ENCODE peak calls at places on chromosome 1, in ten cellular contexts. One of them, this sample, is unnamed.

GRCh38 chr1:3151456-3151855 is 82.5 kb downstream of the PRDM16 start:
- DNase-seq in PC-3: no peak
- DNase-seq in SJSA1: no peak
- DNase-seq in suprapubic skin: no peak
- DNase-seq in transverse colon: no peak
- DNase-seq in SK-N-SH: no peak
- DNase-seq in cardiac muscle cell: no peak
- DNase-seq in testis: no peak
- DNase-seq in heart right ventricle: no peak
- DNase-seq in adrenal gland: no peak
- DNase-seq in this sample: no peak

GRCh38 chr1:29415156-29415830 is 179.0 kb downstream of the PTPRU start:
- DNase-seq in suprapubic skin: no peak
- DNase-seq in testis: no peak
- DNase-seq in transverse colon: no peak
- DNase-seq in SK-N-SH: peak
- DNase-seq in SJSA1: no peak
- DNase-seq in PC-3: peak
- DNase-seq in adrenal gland: no peak
- DNase-seq in heart right ventricle: no peak
- DNase-seq in cardiac muscle cell: peak
- DNase-seq in this sample: no peak

GRCh38 chr1:5860277-5860676 is 131.9 kb downstream of the NPHP4 start:
- DNase-seq in suprapubic skin: no peak
- DNase-seq in adrenal gland: no peak
- DNase-seq in transverse colon: no peak
- DNase-seq in cardiac muscle cell: no peak
- DNase-seq in heart right ventricle: no peak
- DNase-seq in PC-3: no peak
- DNase-seq in testis: no peak
- DNase-seq in SK-N-SH: no peak
- DNase-seq in SJSA1: no peak
- DNase-seq in this sample: no peak

GRCh38 chr1:176692431-176692830 is 229.5 kb downstream of the PAPPA2 start:
- DNase-seq in adrenal gland: no peak
- DNase-seq in SJSA1: no peak
- DNase-seq in testis: no peak
- DNase-seq in suprapubic skin: no peak
- DNase-seq in heart right ventricle: peak
- DNase-seq in SK-N-SH: peak
- DNase-seq in PC-3: no peak
- DNase-seq in transverse colon: peak
- DNase-seq in cardiac muscle cell: no peak
- DNase-seq in this sample: no peak

GRCh38 chr1:53365405-53366063 is 37.7 kb upstream of the LRP8 start:
- DNase-seq in heart right ventricle: no peak
- DNase-seq in PC-3: no peak
- DNase-seq in testis: peak
- DNase-seq in adrenal gland: no peak
- DNase-seq in cardiac muscle cell: peak
- DNase-seq in transverse colon: no peak
- DNase-seq in SJSA1: no peak
- DNase-seq in suprapubic skin: peak
- DNase-seq in SK-N-SH: no peak
- DNase-seq in this sample: peak

GRCh38 chr1:90336552-90337324 is 341.8 kb downstream of the ZNF326 start:
- DNase-seq in adrenal gland: no peak
- DNase-seq in transverse colon: no peak
- DNase-seq in SJSA1: no peak
- DNase-seq in heart right ventricle: no peak
- DNase-seq in SK-N-SH: no peak
- DNase-seq in suprapubic skin: no peak
- DNase-seq in testis: no peak
- DNase-seq in cardiac muscle cell: no peak
- DNase-seq in PC-3: no peak
- DNase-seq in this sample: no peak

GRCh38 chr1:174036204-174036603 is 14.0 kb upstream of the RC3H1 start:
- DNase-seq in cardiac muscle cell: no peak
- DNase-seq in transverse colon: no peak
- DNase-seq in SK-N-SH: no peak
- DNase-seq in suprapubic skin: no peak
- DNase-seq in PC-3: no peak
- DNase-seq in SJSA1: no peak
- DNase-seq in testis: no peak
- DNase-seq in heart right ventricle: no peak
- DNase-seq in adrenal gland: no peak
- DNase-seq in this sample: no peak

GRCh38 chr1:235429143-235429542 is 61.9 kb downstream of the TBCE start:
- DNase-seq in heart right ventricle: no peak
- DNase-seq in transverse colon: no peak
- DNase-seq in testis: no peak
- DNase-seq in SJSA1: no peak
- DNase-seq in suprapubic skin: no peak
- DNase-seq in adrenal gland: no peak
- DNase-seq in cardiac muscle cell: no peak
- DNase-seq in PC-3: peak
- DNase-seq in SK-N-SH: no peak
- DNase-seq in this sample: no peak

GRCh38 chr1:29387210-29387609 is 150.9 kb downstream of the PTPRU start:
- DNase-seq in adrenal gland: no peak
- DNase-seq in transverse colon: no peak
- DNase-seq in testis: no peak
- DNase-seq in PC-3: no peak
- DNase-seq in heart right ventricle: no peak
- DNase-seq in suprapubic skin: no peak
- DNase-seq in SK-N-SH: no peak
- DNase-seq in cardiac muscle cell: no peak
- DNase-seq in SJSA1: no peak
- DNase-seq in this sample: no peak

GRCh38 chr1:36222481-36223372 is 1.5 kb upstream of the THRAP3 start:
- DNase-seq in adrenal gland: no peak
- DNase-seq in heart right ventricle: no peak
- DNase-seq in testis: no peak
- DNase-seq in transverse colon: peak
- DNase-seq in PC-3: no peak
- DNase-seq in suprapubic skin: no peak
- DNase-seq in SJSA1: no peak
- DNase-seq in cardiac muscle cell: no peak
- DNase-seq in SK-N-SH: no peak
- DNase-seq in this sample: no peak

GRCh38 chr1:232764458-232765231 is 40.6 kb upstream of the MAP10 start:
- DNase-seq in PC-3: no peak
- DNase-seq in heart right ventricle: no peak
- DNase-seq in SJSA1: no peak
- DNase-seq in suprapubic skin: no peak
- DNase-seq in testis: no peak
- DNase-seq in SK-N-SH: no peak
- DNase-seq in adrenal gland: no peak
- DNase-seq in cardiac muscle cell: no peak
- DNase-seq in transverse colon: peak
- DNase-seq in this sample: no peak

GRCh38 chr1:9835758-9836631 is 12.2 kb upstream of the CLSTN1 start:
- DNase-seq in PC-3: peak
- DNase-seq in adrenal gland: no peak
- DNase-seq in transverse colon: peak
- DNase-seq in heart right ventricle: peak
- DNase-seq in SK-N-SH: peak
- DNase-seq in testis: peak
- DNase-seq in suprapubic skin: no peak
- DNase-seq in cardiac muscle cell: peak
- DNase-seq in SJSA1: no peak
- DNase-seq in this sample: peak

GRCh38 chr1:208803371-208803811 is 559.2 kb upstream of the PLXNA2 start:
- DNase-seq in PC-3: no peak
- DNase-seq in cardiac muscle cell: no peak
- DNase-seq in SJSA1: peak
- DNase-seq in suprapubic skin: no peak
- DNase-seq in heart right ventricle: no peak
- DNase-seq in adrenal gland: no peak
- DNase-seq in testis: no peak
- DNase-seq in SK-N-SH: no peak
- DNase-seq in transverse colon: no peak
- DNase-seq in this sample: no peak

GRCh38 chr1:200556005-200556404 is 64.5 kb downstream of the KIF14 start:
- DNase-seq in suprapubic skin: no peak
- DNase-seq in heart right ventricle: no peak
- DNase-seq in testis: no peak
- DNase-seq in SK-N-SH: no peak
- DNase-seq in SJSA1: no peak
- DNase-seq in adrenal gland: no peak
- DNase-seq in transverse colon: no peak
- DNase-seq in PC-3: peak
- DNase-seq in cardiac muscle cell: no peak
- DNase-seq in this sample: no peak

GRCh38 chr1:152110860-152111514 is 4.3 kb downstream of the TCHH start:
- DNase-seq in suprapubic skin: peak
- DNase-seq in cardiac muscle cell: peak
- DNase-seq in heart right ventricle: no peak
- DNase-seq in SK-N-SH: no peak
- DNase-seq in testis: peak
- DNase-seq in SJSA1: peak
- DNase-seq in adrenal gland: no peak
- DNase-seq in PC-3: peak
- DNase-seq in transverse colon: no peak
- DNase-seq in this sample: peak

DNA sequence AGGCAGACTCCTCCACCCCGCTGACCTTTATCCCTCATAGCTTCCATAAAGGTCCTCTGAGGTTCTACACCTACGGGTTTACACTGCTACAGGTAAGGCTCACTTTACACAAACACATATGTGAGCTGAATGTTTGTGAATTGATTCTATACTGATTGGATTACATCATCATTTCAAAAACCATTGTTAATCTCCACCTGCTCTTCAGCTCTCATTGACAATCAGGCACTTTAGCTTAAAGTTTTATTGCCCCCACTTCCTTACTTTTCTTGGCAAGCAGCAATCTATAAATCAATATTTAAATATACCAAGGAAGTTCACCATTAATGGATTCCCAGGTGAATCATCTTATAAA is 12.9 kb upstream of the RGS16 start:
- DNase-seq in transverse colon: no peak
- DNase-seq in PC-3: no peak
- DNase-seq in suprapubic skin: no peak
- DNase-seq in heart right ventricle: no peak
- DNase-seq in adrenal gland: no peak
- DNase-seq in SJSA1: no peak
- DNase-seq in testis: no peak
- DNase-seq in cardiac muscle cell: no peak
- DNase-seq in SK-N-SH: no peak
- DNase-seq in this sample: no peak
- H3K27ac ChIP-seq in transverse colon: no peak
- H3K27ac ChIP-seq in PC-3: no peak
- H3K27ac ChIP-seq in suprapubic skin: no peak
- H3K27ac ChIP-seq in heart right ventricle: no peak
- H3K27ac ChIP-seq in adrenal gland: no peak
- H3K27ac ChIP-seq in SJSA1: no peak
- H3K27ac ChIP-seq in testis: no peak
- H3K27ac ChIP-seq in cardiac muscle cell: no peak
- H3K27ac ChIP-seq in SK-N-SH: no peak
- H3K27ac ChIP-seq in this sample: no peak

GRCh38 chr1:184062640-184063280 is 11.2 kb downstream of the TSEN15 start:
- DNase-seq in SJSA1: peak
- DNase-seq in testis: no peak
- DNase-seq in cardiac muscle cell: no peak
- DNase-seq in PC-3: no peak
- DNase-seq in heart right ventricle: no peak
- DNase-seq in suprapubic skin: no peak
- DNase-seq in SK-N-SH: no peak
- DNase-seq in transverse colon: no peak
- DNase-seq in adrenal gland: no peak
- DNase-seq in this sample: no peak
- H3K4me3 ChIP-seq in SJSA1: no peak
- H3K4me3 ChIP-seq in testis: no peak
- H3K4me3 ChIP-seq in cardiac muscle cell: no peak
- H3K4me3 ChIP-seq in PC-3: no peak
- H3K4me3 ChIP-seq in heart right ventricle: no peak
- H3K4me3 ChIP-seq in suprapubic skin: no peak
- H3K4me3 ChIP-seq in SK-N-SH: no peak
- H3K4me3 ChIP-seq in transverse colon: no peak
- H3K4me3 ChIP-seq in adrenal gland: no peak
- H3K4me3 ChIP-seq in this sample: no peak

DNA sequence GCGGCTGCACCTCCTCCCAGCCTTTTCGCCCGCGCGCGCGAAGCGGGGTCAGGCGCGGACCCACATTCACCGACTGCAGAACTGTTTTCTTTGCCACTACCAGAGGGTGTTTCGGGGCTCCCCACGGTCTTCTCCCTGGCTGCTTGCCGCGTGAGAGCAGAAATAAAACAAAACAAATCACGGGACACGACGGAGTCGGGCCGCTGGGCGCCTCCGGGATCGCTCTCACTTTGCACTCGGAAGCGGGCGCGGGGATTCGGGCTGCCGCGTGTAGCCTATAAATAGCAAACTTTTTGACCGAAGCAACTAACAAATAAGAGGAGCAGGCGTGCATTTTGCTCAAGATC is 412.3 kb upstream of the ESRRG start:
- DNase-seq in SJSA1: no peak
- DNase-seq in transverse colon: no peak
- DNase-seq in cardiac muscle cell: peak
- DNase-seq in heart right ventricle: no peak
- DNase-seq in SK-N-SH: peak
- DNase-seq in adrenal gland: no peak
- DNase-seq in testis: no peak
- DNase-seq in PC-3: no peak
- DNase-seq in suprapubic skin: no peak
- DNase-seq in this sample: no peak
- H3K27ac ChIP-seq in SJSA1: no peak
- H3K27ac ChIP-seq in transverse colon: no peak
- H3K27ac ChIP-seq in cardiac muscle cell: peak
- H3K27ac ChIP-seq in heart right ventricle: peak
- H3K27ac ChIP-seq in SK-N-SH: no peak
- H3K27ac ChIP-seq in adrenal gland: no peak
- H3K27ac ChIP-seq in testis: no peak
- H3K27ac ChIP-seq in PC-3: no peak
- H3K27ac ChIP-seq in suprapubic skin: peak
- H3K27ac ChIP-seq in this sample: no peak

GRCh38 chr1:161420763-161421455 is 53.2 kb upstream of the CFAP126 start:
- DNase-seq in SK-N-SH: no peak
- DNase-seq in SJSA1: no peak
- DNase-seq in testis: no peak
- DNase-seq in cardiac muscle cell: no peak
- DNase-seq in heart right ventricle: no peak
- DNase-seq in PC-3: no peak
- DNase-seq in adrenal gland: no peak
- DNase-seq in transverse colon: no peak
- DNase-seq in suprapubic skin: no peak
- DNase-seq in this sample: peak

DNA sequence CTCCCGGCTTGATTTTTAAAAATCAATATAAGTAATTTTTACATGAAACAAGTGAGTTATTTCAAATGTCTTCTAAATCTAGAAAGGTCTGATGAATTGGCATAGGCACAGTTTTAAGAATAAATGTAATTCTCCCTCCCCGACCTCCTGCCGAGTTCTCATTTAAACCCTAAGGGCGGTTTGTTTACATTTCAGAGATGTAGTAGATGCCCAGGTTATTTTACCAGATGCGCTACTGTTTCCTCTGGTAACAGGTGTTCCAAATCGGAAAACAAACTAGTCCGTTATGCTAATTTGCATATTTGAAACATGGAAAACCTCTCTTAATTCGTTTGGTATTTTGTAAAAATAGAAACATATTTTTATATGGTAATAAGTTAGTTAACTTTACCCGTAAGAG is 53.8 kb upstream of the CFAP126 start:
- DNase-seq in testis: no peak
- DNase-seq in SJSA1: no peak
- DNase-seq in PC-3: no peak
- DNase-seq in cardiac muscle cell: no peak
- DNase-seq in adrenal gland: no peak
- DNase-seq in SK-N-SH: no peak
- DNase-seq in heart right ventricle: no peak
- DNase-seq in transverse colon: no peak
- DNase-seq in suprapubic skin: no peak
- DNase-seq in this sample: no peak
- H3K4me3 ChIP-seq in testis: no peak
- H3K4me3 ChIP-seq in SJSA1: no peak
- H3K4me3 ChIP-seq in PC-3: no peak
- H3K4me3 ChIP-seq in cardiac muscle cell: peak
- H3K4me3 ChIP-seq in adrenal gland: no peak
- H3K4me3 ChIP-seq in SK-N-SH: peak
- H3K4me3 ChIP-seq in heart right ventricle: no peak
- H3K4me3 ChIP-seq in transverse colon: no peak
- H3K4me3 ChIP-seq in suprapubic skin: no peak
- H3K4me3 ChIP-seq in this sample: no peak